ENCODE peak calls at places on chromosomes 4 and X, in four cellular contexts. One of them, this sample, is unnamed.

GRCh38 chr4:141905751-141906150 is 269.4 kb downstream of the IL15 start:
- DNase-seq in caudate nucleus: no peak
- DNase-seq in amniotic stem cell: no peak
- DNase-seq in NCI-H774: no peak
- DNase-seq in this sample: no peak

GRCh38 chrX:10156199-10157031 is at the start of gene CLCN4:
- DNase-seq in caudate nucleus: peak
- DNase-seq in amniotic stem cell: no peak
- DNase-seq in NCI-H774: peak
- DNase-seq in this sample: peak

GRCh38 chr4:79340568-79340967 is 14.7 kb upstream of the NAA11 start:
- DNase-seq in caudate nucleus: no peak
- DNase-seq in amniotic stem cell: no peak
- DNase-seq in NCI-H774: no peak
- DNase-seq in this sample: no peak

GRCh38 chr4:150149381-150149780 is 71.1 kb downstream of the DCLK2 start:
- DNase-seq in caudate nucleus: no peak
- DNase-seq in amniotic stem cell: no peak
- DNase-seq in NCI-H774: no peak
- DNase-seq in this sample: no peak

GRCh38 chrX:33434256-33435092 is 223.1 kb upstream of the DMD start:
- DNase-seq in caudate nucleus: peak
- DNase-seq in amniotic stem cell: peak
- DNase-seq in NCI-H774: peak
- DNase-seq in this sample: no peak

GRCh38 chr4:150126880-150127236 is 48.6 kb downstream of the DCLK2 start:
- DNase-seq in caudate nucleus: no peak
- DNase-seq in amniotic stem cell: no peak
- DNase-seq in NCI-H774: no peak
- DNase-seq in this sample: peak

GRCh38 chrX:68632491-68632890 is 15.0 kb upstream of the STARD8 start:
- DNase-seq in caudate nucleus: no peak
- DNase-seq in amniotic stem cell: no peak
- DNase-seq in NCI-H774: no peak
- DNase-seq in this sample: no peak

GRCh38 chr4:1171306-1172227 is 816 bp downstream of the SPON2 start:
- DNase-seq in caudate nucleus: no peak
- DNase-seq in amniotic stem cell: no peak
- DNase-seq in NCI-H774: no peak
- DNase-seq in this sample: no peak

GRCh38 chr4:7646384-7647061 is 211.8 kb upstream of the PSAPL1 start:
- DNase-seq in caudate nucleus: no peak
- DNase-seq in amniotic stem cell: no peak
- DNase-seq in NCI-H774: no peak
- DNase-seq in this sample: no peak

GRCh38 chr4:14726441-14727405 is 275.6 kb upstream of the CPEB2 start:
- DNase-seq in caudate nucleus: no peak
- DNase-seq in amniotic stem cell: peak
- DNase-seq in NCI-H774: peak
- DNase-seq in this sample: no peak

GRCh38 chrX:5965406-5965805 is 263.3 kb downstream of the NLGN4X start:
- DNase-seq in caudate nucleus: no peak
- DNase-seq in amniotic stem cell: no peak
- DNase-seq in NCI-H774: no peak
- DNase-seq in this sample: no peak

GRCh38 chr4:98516441-98517323 is 141.7 kb downstream of the TSPAN5 start:
- DNase-seq in caudate nucleus: no peak
- DNase-seq in amniotic stem cell: no peak
- DNase-seq in NCI-H774: no peak
- DNase-seq in this sample: no peak

GRCh38 chrX:153353416-153353815 is 19.5 kb downstream of the ZNF275 start:
- DNase-seq in caudate nucleus: no peak
- DNase-seq in amniotic stem cell: no peak
- DNase-seq in NCI-H774: no peak
- DNase-seq in this sample: no peak

GRCh38 chr4:13584481-13584880 is 40.2 kb upstream of the NKX3-2 start:
- DNase-seq in caudate nucleus: no peak
- DNase-seq in amniotic stem cell: no peak
- DNase-seq in NCI-H774: no peak
- DNase-seq in this sample: no peak

GRCh38 chrX:36986231-36986630 is 21.9 kb upstream of the FAM47C start:
- DNase-seq in caudate nucleus: no peak
- DNase-seq in amniotic stem cell: no peak
- DNase-seq in NCI-H774: no peak
- DNase-seq in this sample: no peak

GRCh38 chrX:13627306-13627705 is 25.6 kb upstream of the TCEANC start:
- DNase-seq in caudate nucleus: no peak
- DNase-seq in amniotic stem cell: no peak
- DNase-seq in NCI-H774: no peak
- DNase-seq in this sample: no peak

GRCh38 chrX:26649534-26649933 is 433.6 kb downstream of the MAGEB5 start:
- DNase-seq in caudate nucleus: no peak
- DNase-seq in amniotic stem cell: no peak
- DNase-seq in NCI-H774: no peak
- DNase-seq in this sample: peak

GRCh38 chrX:16914058-16914457 is 32.4 kb upstream of the REPS2 start:
- DNase-seq in caudate nucleus: no peak
- DNase-seq in amniotic stem cell: no peak
- DNase-seq in NCI-H774: no peak
- DNase-seq in this sample: peak